ENCODE peak calls at places on chromosomes 3 and 15, in five cellular contexts. S is neural progenitor cell, R is MM.1S, B is left ventricle myocardium inferior, V is hepatocyte. M is an unnamed sample. For H3K4me1, the result is how much of the 10 kb centered on the place peaks cover.

GRCh38 chr3:104909188-104909587 is 457.5 kb upstream of the ALCAM start:
- DNase-seq in V (peak), S (no peak), B (no peak), R (no peak), M (peak)

GRCh38 chr15:84685304-84685703 is 27.3 kb upstream of the NMB start:
- DNase-seq in V (peak), S (no peak), R (no peak), B (peak), M (peak)

GRCh38 chr3:105722943-105723556 is 145.8 kb downstream of the CBLB start:
- DNase-seq in V (no peak), S (no peak), R (peak), B (no peak), M (no peak)

GRCh38 chr3:25725810-25726209 is 57.4 kb downstream of the NGLY1 start:
- DNase-seq in R (no peak), B (no peak), S (no peak), V (no peak), M (no peak)

GRCh38 chr15:99507016-99507731 is 58.6 kb upstream of the MEF2A start:
- DNase-seq in B (peak), S (no peak), V (peak), R (no peak), M (no peak)

GRCh38 chr3:197196192-197196591 is 102.2 kb downstream of the DLG1 start:
- DNase-seq in V (no peak), B (no peak), R (no peak), S (no peak), M (no peak)

GRCh38 chr3:148772835-148773234 is 54.8 kb upstream of the CPB1 start:
- DNase-seq in B (no peak), V (no peak), S (no peak), R (no peak), M (no peak)

GRCh38 chr3:71064976-71065763 is 518.4 kb downstream of the FOXP1 start:
- DNase-seq in R (peak), B (peak), V (peak), S (peak), M (no peak)

GRCh38 chr3:158160958-158161357 is 51.1 kb downstream of the RSRC1 start:
- DNase-seq in S (no peak), B (no peak), V (peak), R (no peak), M (peak)

GRCh38 chr3:197430961-197431910 is 124.5 kb downstream of the BDH1 start:
- DNase-seq in S (no peak), V (no peak), R (no peak), B (no peak), M (no peak)

GRCh38 chr3:103991461-103992115 is 1375.1 kb upstream of the ALCAM start:
- DNase-seq in S (peak), R (no peak), B (no peak), V (no peak), M (no peak)

DNA sequence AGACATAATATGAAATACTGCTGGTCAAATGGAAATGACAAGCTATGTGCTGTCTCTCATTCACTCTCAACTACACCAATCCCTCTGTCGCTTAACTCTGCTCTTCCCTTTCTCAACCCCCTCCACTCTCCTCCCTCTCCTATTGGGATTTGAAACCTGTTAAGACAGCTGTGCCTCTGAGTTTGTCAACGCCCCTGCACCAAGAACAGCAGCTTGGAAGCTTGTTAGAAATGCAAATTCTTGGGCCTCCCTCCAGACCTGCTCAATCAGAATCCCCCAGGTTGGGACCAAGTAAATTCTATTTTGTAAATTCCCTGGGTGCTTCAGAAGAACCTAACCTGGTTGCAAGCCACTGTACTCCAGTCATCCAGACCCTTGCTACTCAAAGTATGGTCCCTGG is 149.7 kb upstream of the ATP2B2 start:
- DNase-seq in V (no peak), R (no peak), B (no peak), S (no peak), M (no peak)
- TF ChIP-seq CTCF in V (no peak), R (no peak), B (no peak), S (no peak), M (no peak)

GRCh38 chr3:56782900-56783299 is 18.8 kb downstream of the ARHGEF3 start:
- DNase-seq in V (no peak), B (no peak), R (no peak), S (no peak), M (no peak)
- H3K27ac ChIP-seq in V (peak), B (peak), R (peak), S (no peak), M (peak)

GRCh38 chr15:72220678-72221077 is 10.3 kb downstream of the PKM start:
- DNase-seq in B (no peak), R (no peak), S (no peak), V (no peak), M (no peak)
- H3K4me1 ChIP-seq in B (half or more), R (under half), S (under half), V (under half), M (under half)

GRCh38 chr3:126343675-126344074 is 13.5 kb downstream of the KLF15 start:
- DNase-seq in S (no peak), V (no peak), B (peak), R (no peak), M (no peak)

GRCh38 chr3:126342211-126342610 is 15.0 kb downstream of the KLF15 start:
- DNase-seq in V (no peak), R (no peak), S (no peak), B (no peak), M (no peak)

GRCh38 chr3:126344380-126345041 is 12.7 kb downstream of the KLF15 start:
- DNase-seq in B (no peak), R (no peak), V (no peak), S (no peak), M (no peak)

GRCh38 chr3:126341755-126342150 is 15.5 kb downstream of the KLF15 start:
- DNase-seq in S (no peak), V (no peak), B (no peak), R (no peak), M (no peak)

GRCh38 chr3:126342991-126343661 is 14.1 kb downstream of the KLF15 start:
- DNase-seq in V (no peak), B (no peak), S (peak), R (no peak), M (no peak)
- TF ChIP-seq CTCF in V (peak), B (no peak), S (peak), R (no peak), M (no peak)

DNA sequence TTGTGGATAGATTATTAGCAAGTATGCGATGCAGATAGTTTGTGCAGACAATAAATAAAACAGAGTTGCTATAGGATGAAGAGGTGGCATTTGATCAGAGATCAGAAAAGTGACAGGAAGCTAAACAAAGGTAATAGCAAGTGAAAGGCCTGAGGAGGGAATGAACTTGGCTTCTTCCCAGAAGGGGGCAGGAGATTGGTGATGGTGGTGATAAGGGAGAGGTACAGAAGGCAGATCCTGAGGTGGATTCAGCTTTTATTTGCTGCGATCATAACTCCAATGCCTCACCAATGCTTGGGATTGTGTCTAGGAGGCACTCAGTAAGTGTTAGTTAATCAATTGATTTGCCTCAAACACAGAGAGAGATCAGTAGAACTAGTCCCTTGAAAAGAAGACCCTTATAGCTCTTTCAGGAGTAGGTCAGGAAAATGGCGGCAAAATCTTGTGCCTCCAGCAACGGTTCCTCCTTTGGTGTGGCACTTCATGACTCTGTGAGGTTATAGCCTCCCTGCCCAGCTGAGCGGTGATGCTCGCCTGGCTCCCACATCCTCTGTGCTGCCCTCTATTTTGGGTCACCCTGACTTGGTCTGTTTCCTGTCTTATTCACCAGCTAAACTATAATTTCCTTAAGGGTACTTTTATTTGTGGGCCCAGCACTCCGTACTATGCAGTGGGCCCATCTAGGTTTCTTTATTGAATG is 37.5 kb downstream of the TGFBR2 start:
- DNase-seq in S (no peak), R (no peak), V (no peak), B (no peak), M (no peak)
- H3K27ac ChIP-seq in S (no peak), R (peak), V (no peak), B (peak), M (no peak)

GRCh38 chr3:113265281-113265680 is 53.9 kb downstream of the BOC start:
- DNase-seq in R (no peak), V (no peak), S (peak), B (no peak), M (no peak)
- H3K4me1 ChIP-seq in R (under half), V (under half), S (half or more), B (under half), M (under half)